ENCODE peak calls at places on chromosomes 16 and 17, in nine cellular contexts. One of them, this sample, is unnamed.

GRCh38 chr16:81817296-81817695 is 38.2 kb downstream of the PLCG2 start:
- DNase-seq in activated CD4-positive, alpha-beta T cell treated with anti-CD3 and anti-CD28 coated beads, Interleukin-2, amount 50 U/mL, for 1 hour: no peak
- DNase-seq in CD8-positive, alpha-beta memory T cell: no peak
- DNase-seq in naive B cell: peak; percentile 65
- DNase-seq in progenitor cell of endocrine pancreas: no peak
- DNase-seq in OCI-M1: no peak
- DNase-seq in HFF-Myc: no peak
- DNase-seq in neural crest cell: no peak
- DNase-seq in Caki2: no peak
- DNase-seq in this sample: no peak

GRCh38 chr17:81641825-81642489 is 5.0 kb downstream of the TSPAN10 start:
- DNase-seq in Caki2: peak; percentile 41
- DNase-seq in HFF-Myc: no peak
- DNase-seq in neural crest cell: no peak
- DNase-seq in OCI-M1: peak; percentile 8
- DNase-seq in CD8-positive, alpha-beta memory T cell: no peak
- DNase-seq in activated CD4-positive, alpha-beta T cell treated with anti-CD3 and anti-CD28 coated beads, Interleukin-2, amount 50 U/mL, for 1 hour: no peak
- DNase-seq in naive B cell: no peak
- DNase-seq in progenitor cell of endocrine pancreas: no peak
- DNase-seq in this sample: no peak

GRCh38 chr16:70478912-70479341 is 24.5 kb downstream of the FCSK start:
- DNase-seq in HFF-Myc: no peak
- DNase-seq in CD8-positive, alpha-beta memory T cell: no peak
- DNase-seq in OCI-M1: no peak
- DNase-seq in neural crest cell: no peak
- DNase-seq in activated CD4-positive, alpha-beta T cell treated with anti-CD3 and anti-CD28 coated beads, Interleukin-2, amount 50 U/mL, for 1 hour: no peak
- DNase-seq in progenitor cell of endocrine pancreas: no peak
- DNase-seq in naive B cell: no peak
- DNase-seq in Caki2: no peak
- DNase-seq in this sample: no peak

GRCh38 chr17:57595942-57596695 is 149.0 kb downstream of the CCDC182 start:
- DNase-seq in progenitor cell of endocrine pancreas: no peak
- DNase-seq in naive B cell: no peak
- DNase-seq in HFF-Myc: no peak
- DNase-seq in neural crest cell: no peak
- DNase-seq in OCI-M1: no peak
- DNase-seq in activated CD4-positive, alpha-beta T cell treated with anti-CD3 and anti-CD28 coated beads, Interleukin-2, amount 50 U/mL, for 1 hour: no peak
- DNase-seq in CD8-positive, alpha-beta memory T cell: no peak
- DNase-seq in Caki2: no peak
- DNase-seq in this sample: no peak

GRCh38 chr17:19645608-19646250 is 2.8 kb upstream of the ALDH3A2 start:
- DNase-seq in CD8-positive, alpha-beta memory T cell: peak; percentile 38
- DNase-seq in progenitor cell of endocrine pancreas: no peak
- DNase-seq in HFF-Myc: no peak
- DNase-seq in neural crest cell: peak; percentile 35
- DNase-seq in OCI-M1: peak; percentile 60
- DNase-seq in Caki2: peak; percentile 61
- DNase-seq in naive B cell: peak; percentile 25
- DNase-seq in activated CD4-positive, alpha-beta T cell treated with anti-CD3 and anti-CD28 coated beads, Interleukin-2, amount 50 U/mL, for 1 hour: peak; percentile 36
- DNase-seq in this sample: no peak

GRCh38 chr17:36792849-36793248 is 144.4 kb upstream of the LHX1 start:
- DNase-seq in activated CD4-positive, alpha-beta T cell treated with anti-CD3 and anti-CD28 coated beads, Interleukin-2, amount 50 U/mL, for 1 hour: no peak
- DNase-seq in CD8-positive, alpha-beta memory T cell: no peak
- DNase-seq in naive B cell: no peak
- DNase-seq in neural crest cell: no peak
- DNase-seq in Caki2: no peak
- DNase-seq in OCI-M1: no peak
- DNase-seq in HFF-Myc: no peak
- DNase-seq in progenitor cell of endocrine pancreas: no peak
- DNase-seq in this sample: no peak

GRCh38 chr16:15913046-15913698 is 24.8 kb upstream of the CEP20 start:
- DNase-seq in HFF-Myc: no peak
- DNase-seq in Caki2: no peak
- DNase-seq in CD8-positive, alpha-beta memory T cell: no peak
- DNase-seq in progenitor cell of endocrine pancreas: no peak
- DNase-seq in naive B cell: no peak
- DNase-seq in activated CD4-positive, alpha-beta T cell treated with anti-CD3 and anti-CD28 coated beads, Interleukin-2, amount 50 U/mL, for 1 hour: no peak
- DNase-seq in OCI-M1: no peak
- DNase-seq in neural crest cell: no peak
- DNase-seq in this sample: no peak

GRCh38 chr17:4175921-4176802 is 33.2 kb downstream of the CYB5D2 start:
- DNase-seq in activated CD4-positive, alpha-beta T cell treated with anti-CD3 and anti-CD28 coated beads, Interleukin-2, amount 50 U/mL, for 1 hour: peak; percentile 44
- DNase-seq in neural crest cell: no peak
- DNase-seq in progenitor cell of endocrine pancreas: no peak
- DNase-seq in Caki2: no peak
- DNase-seq in naive B cell: no peak
- DNase-seq in OCI-M1: no peak
- DNase-seq in HFF-Myc: peak; percentile 67
- DNase-seq in CD8-positive, alpha-beta memory T cell: peak; percentile 71
- DNase-seq in this sample: no peak

GRCh38 chr17:46191332-46192210 is 1.7 kb downstream of the KANSL1 start:
- DNase-seq in OCI-M1: peak; percentile 70
- DNase-seq in CD8-positive, alpha-beta memory T cell: no peak
- DNase-seq in activated CD4-positive, alpha-beta T cell treated with anti-CD3 and anti-CD28 coated beads, Interleukin-2, amount 50 U/mL, for 1 hour: peak; percentile 14
- DNase-seq in Caki2: peak; percentile 30
- DNase-seq in neural crest cell: peak; percentile 37
- DNase-seq in HFF-Myc: no peak
- DNase-seq in naive B cell: no peak
- DNase-seq in progenitor cell of endocrine pancreas: no peak
- DNase-seq in this sample: no peak

GRCh38 chr17:35189291-35189690 is 4.9 kb downstream of the SLC35G3 start:
- DNase-seq in progenitor cell of endocrine pancreas: no peak
- DNase-seq in HFF-Myc: no peak
- DNase-seq in OCI-M1: peak; percentile 72
- DNase-seq in activated CD4-positive, alpha-beta T cell treated with anti-CD3 and anti-CD28 coated beads, Interleukin-2, amount 50 U/mL, for 1 hour: no peak
- DNase-seq in neural crest cell: no peak
- DNase-seq in naive B cell: no peak
- DNase-seq in CD8-positive, alpha-beta memory T cell: no peak
- DNase-seq in Caki2: no peak
- DNase-seq in this sample: no peak

GRCh38 chr16:79599837-79600635 is 501 bp downstream of the MAF start:
- DNase-seq in CD8-positive, alpha-beta memory T cell: no peak
- DNase-seq in activated CD4-positive, alpha-beta T cell treated with anti-CD3 and anti-CD28 coated beads, Interleukin-2, amount 50 U/mL, for 1 hour: peak; percentile 36
- DNase-seq in HFF-Myc: no peak
- DNase-seq in naive B cell: peak; percentile 64
- DNase-seq in OCI-M1: no peak
- DNase-seq in progenitor cell of endocrine pancreas: peak; percentile 47
- DNase-seq in neural crest cell: peak; percentile 49
- DNase-seq in Caki2: peak; percentile 59
- DNase-seq in this sample: peak; percentile 46

GRCh38 chr17:28864991-28865849 is 10.4 kb downstream of the ERAL1 start:
- DNase-seq in OCI-M1: peak; percentile 98
- DNase-seq in progenitor cell of endocrine pancreas: no peak
- DNase-seq in Caki2: no peak
- DNase-seq in CD8-positive, alpha-beta memory T cell: no peak
- DNase-seq in HFF-Myc: no peak
- DNase-seq in neural crest cell: no peak
- DNase-seq in naive B cell: no peak
- DNase-seq in activated CD4-positive, alpha-beta T cell treated with anti-CD3 and anti-CD28 coated beads, Interleukin-2, amount 50 U/mL, for 1 hour: no peak
- DNase-seq in this sample: no peak

GRCh38 chr17:65193305-65194293 is 56.4 kb downstream of the RGS9 start:
- DNase-seq in progenitor cell of endocrine pancreas: no peak
- DNase-seq in neural crest cell: no peak
- DNase-seq in activated CD4-positive, alpha-beta T cell treated with anti-CD3 and anti-CD28 coated beads, Interleukin-2, amount 50 U/mL, for 1 hour: no peak
- DNase-seq in HFF-Myc: no peak
- DNase-seq in OCI-M1: peak; percentile 67
- DNase-seq in CD8-positive, alpha-beta memory T cell: no peak
- DNase-seq in naive B cell: no peak
- DNase-seq in Caki2: no peak
- DNase-seq in this sample: no peak

GRCh38 chr17:14201087-14201486 is 35.6 kb downstream of the CDRT15 start:
- DNase-seq in progenitor cell of endocrine pancreas: no peak
- DNase-seq in activated CD4-positive, alpha-beta T cell treated with anti-CD3 and anti-CD28 coated beads, Interleukin-2, amount 50 U/mL, for 1 hour: peak; percentile 43
- DNase-seq in OCI-M1: peak; percentile 74
- DNase-seq in HFF-Myc: no peak
- DNase-seq in naive B cell: no peak
- DNase-seq in neural crest cell: no peak
- DNase-seq in Caki2: no peak
- DNase-seq in CD8-positive, alpha-beta memory T cell: peak; percentile 78
- DNase-seq in this sample: no peak

GRCh38 chr16:4409081-4409932 is 7.1 kb downstream of the CORO7 start:
- DNase-seq in progenitor cell of endocrine pancreas: no peak
- DNase-seq in HFF-Myc: no peak
- DNase-seq in Caki2: no peak
- DNase-seq in naive B cell: no peak
- DNase-seq in activated CD4-positive, alpha-beta T cell treated with anti-CD3 and anti-CD28 coated beads, Interleukin-2, amount 50 U/mL, for 1 hour: no peak
- DNase-seq in neural crest cell: no peak
- DNase-seq in OCI-M1: no peak
- DNase-seq in CD8-positive, alpha-beta memory T cell: peak; percentile 21
- DNase-seq in this sample: no peak

GRCh38 chr17:44132275-44132821 is 8.9 kb upstream of the HDAC5 start:
- DNase-seq in neural crest cell: no peak
- DNase-seq in activated CD4-positive, alpha-beta T cell treated with anti-CD3 and anti-CD28 coated beads, Interleukin-2, amount 50 U/mL, for 1 hour: no peak
- DNase-seq in naive B cell: no peak
- DNase-seq in OCI-M1: peak; percentile 64
- DNase-seq in HFF-Myc: no peak
- DNase-seq in progenitor cell of endocrine pancreas: no peak
- DNase-seq in CD8-positive, alpha-beta memory T cell: no peak
- DNase-seq in Caki2: no peak
- DNase-seq in this sample: no peak

GRCh38 chr17:7841309-7841621 is 7.2 kb downstream of the KDM6B start:
- DNase-seq in Caki2: no peak
- DNase-seq in activated CD4-positive, alpha-beta T cell treated with anti-CD3 and anti-CD28 coated beads, Interleukin-2, amount 50 U/mL, for 1 hour: no peak
- DNase-seq in neural crest cell: no peak
- DNase-seq in naive B cell: no peak
- DNase-seq in OCI-M1: no peak
- DNase-seq in CD8-positive, alpha-beta memory T cell: no peak
- DNase-seq in HFF-Myc: no peak
- DNase-seq in progenitor cell of endocrine pancreas: no peak
- DNase-seq in this sample: no peak

GRCh38 chr17:74846621-74847020 is 13.1 kb downstream of the GRIN2C start:
- DNase-seq in CD8-positive, alpha-beta memory T cell: no peak
- DNase-seq in HFF-Myc: no peak
- DNase-seq in progenitor cell of endocrine pancreas: no peak
- DNase-seq in Caki2: no peak
- DNase-seq in naive B cell: no peak
- DNase-seq in neural crest cell: no peak
- DNase-seq in OCI-M1: no peak
- DNase-seq in activated CD4-positive, alpha-beta T cell treated with anti-CD3 and anti-CD28 coated beads, Interleukin-2, amount 50 U/mL, for 1 hour: no peak
- DNase-seq in this sample: no peak

GRCh38 chr17:76515291-76515949 is 14.2 kb upstream of the RHBDF2 start:
- DNase-seq in OCI-M1: no peak
- DNase-seq in HFF-Myc: no peak
- DNase-seq in neural crest cell: no peak
- DNase-seq in CD8-positive, alpha-beta memory T cell: peak; percentile 92
- DNase-seq in Caki2: peak; percentile 36
- DNase-seq in progenitor cell of endocrine pancreas: no peak
- DNase-seq in activated CD4-positive, alpha-beta T cell treated with anti-CD3 and anti-CD28 coated beads, Interleukin-2, amount 50 U/mL, for 1 hour: peak; percentile 77
- DNase-seq in naive B cell: peak; percentile 85
- DNase-seq in this sample: no peak

This sample was measured in NT2/D1.